ENCODE peak calls at places on chromosomes 7 and 10, in seven cellular contexts. M is HFF-Myc, N is WTC11, W is HL-60, D is cardiac fibroblast, I is coronary artery, S is ovary. O is an unnamed sample.

GRCh38 chr10:110859947-110860376 is 11.8 kb upstream of the PDCD4 start:
- DNase-seq in I (no peak), D (peak), W (peak), M (peak), S (no peak), N (no peak), O (peak)

GRCh38 chr10:62443866-62444265 is 69.7 kb downstream of the ZNF365 start:
- DNase-seq in N (no peak), I (no peak), W (no peak), M (no peak), S (no peak), D (peak), O (no peak)

GRCh38 chr10:90051474-90051873 is 350.1 kb downstream of the KIF20B start:
- DNase-seq in S (no peak), I (no peak), D (no peak), N (no peak), W (no peak), M (no peak), O (no peak)

GRCh38 chr7:101904019-101904418 is 86.6 kb downstream of the CUX1 start:
- DNase-seq in I (no peak), D (no peak), N (no peak), M (no peak), S (no peak), W (no peak), O (no peak)

GRCh38 chr7:141342664-141343400 is 208.4 kb upstream of the AGK start:
- DNase-seq in W (no peak), N (no peak), I (no peak), S (no peak), D (no peak), M (no peak), O (no peak)

GRCh38 chr10:85645097-85645496 is 721.5 kb downstream of the GRID1 start:
- DNase-seq in M (no peak), W (no peak), D (no peak), N (no peak), S (no peak), I (no peak), O (no peak)

GRCh38 chr7:107559864-107560263 is 3.9 kb downstream of the COG5 start:
- DNase-seq in I (no peak), N (no peak), M (no peak), W (no peak), S (no peak), D (peak), O (no peak)

GRCh38 chr7:30654296-30655090 is 27.8 kb downstream of the CRHR2 start:
- DNase-seq in D (no peak), S (no peak), N (no peak), M (no peak), I (no peak), W (no peak), O (no peak)

GRCh38 chr7:79664884-79665676 is 211.6 kb upstream of the MAGI2 start:
- DNase-seq in S (no peak), M (no peak), D (no peak), N (no peak), W (no peak), I (no peak), O (no peak)

GRCh38 chr7:44099669-44100068 is 4.5 kb upstream of the AEBP1 start:
- DNase-seq in M (no peak), N (no peak), W (no peak), S (no peak), D (no peak), I (no peak), O (no peak)

GRCh38 chr10:113041841-113042745 is 92.0 kb downstream of the TCF7L2 start:
- DNase-seq in S (no peak), W (no peak), M (no peak), D (peak), N (no peak), I (peak), O (no peak)

GRCh38 chr7:46285856-46286255 is 364.8 kb upstream of the IGFBP3 start:
- DNase-seq in N (no peak), W (no peak), S (no peak), D (no peak), M (no peak), I (no peak), O (no peak)

GRCh38 chr10:107031981-107032699 is 132.4 kb downstream of the SORCS1 start:
- DNase-seq in M (no peak), N (no peak), W (no peak), S (no peak), D (no peak), I (no peak), O (no peak)

GRCh38 chr10:12396567-12396966 is 47.2 kb downstream of the CAMK1D start:
- DNase-seq in I (no peak), N (no peak), M (no peak), S (no peak), W (no peak), D (no peak), O (no peak)

GRCh38 chr10:112953760-112954159 is 3.7 kb downstream of the TCF7L2 start:
- DNase-seq in N (no peak), S (no peak), W (no peak), M (no peak), I (no peak), D (peak), O (no peak)

GRCh38 chr10:66828957-66829356 is 96.9 kb upstream of the LRRTM3 start:
- DNase-seq in W (no peak), M (no peak), I (no peak), S (no peak), D (no peak), N (no peak), O (no peak)

GRCh38 chr7:85890244-85890811 is 703.5 kb upstream of the SEMA3D start:
- DNase-seq in I (no peak), D (peak), W (no peak), M (no peak), N (no peak), S (no peak), O (no peak)

GRCh38 chr10:96306516-96306915 is 2.3 kb downstream of the DNTT start:
- DNase-seq in I (no peak), M (no peak), D (no peak), S (no peak), N (no peak), W (peak), O (peak)

GRCh38 chr10:47423476-47423875 is 39.4 kb upstream of the ZNF488 start:
- DNase-seq in S (no peak), N (no peak), W (no peak), D (peak), M (no peak), I (no peak), O (no peak)

GRCh38 chr7:108497082-108497725 is 28.7 kb downstream of the PNPLA8 start:
- DNase-seq in S (no peak), N (peak), I (no peak), M (peak), D (peak), W (peak), O (no peak)

GRCh38 chr10:61404771-61405170 is 48.4 kb downstream of the TMEM26 start:
- DNase-seq in N (no peak), I (no peak), M (no peak), W (no peak), D (peak), S (no peak), O (no peak)

GRCh38 chr7:158314394-158314793 is 273.2 kb downstream of the PTPRN2 start:
- DNase-seq in S (no peak), D (no peak), M (no peak), W (no peak), N (no peak), I (peak), O (no peak)

GRCh38 chr10:22927163-22927562 is 690 bp upstream of the ARMC3 start:
- DNase-seq in W (no peak), N (no peak), I (no peak), M (no peak), D (no peak), S (no peak), O (no peak)

GRCh38 chr7:44057849-44058758 is 7.3 kb downstream of the PGAM2 start:
- DNase-seq in N (no peak), S (peak), W (no peak), D (no peak), I (peak), M (no peak), O (peak)

GRCh38 chr7:148328906-148329305 is 261.7 kb upstream of the C7orf33 start:
- DNase-seq in M (no peak), I (no peak), S (no peak), D (no peak), N (no peak), W (no peak), O (no peak)

GRCh38 chr7:117270371-117270770 is 52.5 kb downstream of the WNT2 start:
- DNase-seq in D (no peak), S (no peak), M (no peak), W (no peak), N (no peak), I (no peak), O (no peak)

GRCh38 chr10:120749032-120749431 is 102.1 kb upstream of the WDR11 start:
- DNase-seq in W (no peak), D (no peak), N (no peak), I (no peak), M (no peak), S (no peak), O (no peak)

GRCh38 chr10:38093816-38094157 is 350 bp upstream of the ZNF37A start:
- DNase-seq in W (no peak), S (no peak), D (no peak), I (no peak), M (peak), N (no peak), O (no peak)

GRCh38 chr7:104883248-104883717 is 130.7 kb upstream of the KMT2E start:
- DNase-seq in I (no peak), M (no peak), D (no peak), N (no peak), W (no peak), S (no peak), O (no peak)

GRCh38 chr10:115129752-115130151 is 36.6 kb downstream of the ATRNL1 start:
- DNase-seq in I (no peak), S (no peak), D (peak), N (no peak), M (peak), W (no peak), O (no peak)

GRCh38 chr7:151895695-151896485 is 19.0 kb upstream of the PRKAG2 start:
- DNase-seq in N (no peak), W (no peak), I (peak), S (no peak), D (no peak), M (no peak), O (no peak)

GRCh38 chr10:69352569-69353264 is 64.0 kb downstream of the TACR2 start:
- DNase-seq in D (peak), M (no peak), S (no peak), W (no peak), N (no peak), I (no peak), O (no peak)

GRCh38 chr10:43980313-43980712 is 331.6 kb upstream of the ZNF32 start:
- DNase-seq in M (no peak), N (no peak), W (no peak), I (no peak), D (no peak), S (no peak), O (no peak)

GRCh38 chr7:13414661-13415105 is 574.8 kb downstream of the ETV1 start:
- DNase-seq in D (peak), M (no peak), I (no peak), N (no peak), S (no peak), W (no peak), O (no peak)

GRCh38 chr7:151759591-151760042 is 117.3 kb downstream of the PRKAG2 start:
- DNase-seq in N (peak), D (peak), W (peak), I (no peak), M (peak), S (peak), O (no peak)

GRCh38 chr10:110556993-110557601 is 10.4 kb upstream of the SMC3 start:
- DNase-seq in W (peak), D (peak), M (no peak), N (peak), S (no peak), I (no peak), O (no peak)

GRCh38 chr7:90599892-90600555 is 3.9 kb downstream of the CDK14 start:
- DNase-seq in W (no peak), N (no peak), M (no peak), I (no peak), D (peak), S (no peak), O (no peak)

GRCh38 chr10:29482591-29483421 is 152.0 kb downstream of the SVIL start:
- DNase-seq in S (no peak), I (no peak), N (peak), W (peak), M (peak), D (peak), O (no peak)
- TF ChIP-seq CTCF in S (no peak), I (no peak), N (no peak), W (no peak), M (no peak), D (no peak), O (no peak)

DNA sequence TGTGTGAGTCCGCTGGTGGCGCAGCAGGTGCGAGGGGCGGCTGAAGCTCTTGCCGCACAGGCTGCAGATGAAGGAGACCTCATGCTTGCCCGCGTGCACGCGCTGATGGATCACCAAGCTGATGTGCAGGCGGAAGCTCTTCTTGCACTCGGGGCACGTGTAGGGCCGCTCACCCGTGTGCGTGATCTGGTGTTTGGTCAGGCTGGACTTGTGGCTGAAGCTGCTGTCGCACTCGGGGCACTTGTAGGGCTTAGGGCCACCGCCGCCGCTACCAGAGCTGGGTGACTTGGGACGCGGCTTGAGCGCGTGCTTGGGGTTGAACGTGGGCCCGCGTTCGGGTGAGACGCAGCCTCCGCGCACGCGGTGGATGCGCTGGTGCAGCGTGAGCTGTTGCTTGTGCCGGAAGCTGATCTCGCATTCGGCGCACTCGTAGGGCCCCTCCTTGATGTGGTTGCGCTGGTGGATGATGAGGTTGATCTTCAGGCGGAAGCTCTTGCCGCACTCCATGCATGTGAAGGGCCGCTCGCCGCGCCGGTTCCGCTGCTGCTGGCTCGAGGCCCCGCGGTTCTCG is 28.7 kb downstream of the ZNF777 start:
- DNase-seq in S (no peak), M (no peak), I (no peak), W (no peak), N (no peak), D (no peak), O (no peak)
- TF ChIP-seq CTCF in S (no peak), M (no peak), I (no peak), W (no peak), N (no peak), D (no peak), O (no peak)

GRCh38 chr10:103373544-103373943 is 5.8 kb downstream of the TAF5 start:
- DNase-seq in I (no peak), M (no peak), N (no peak), S (no peak), W (no peak), D (no peak), O (no peak)

GRCh38 chr10:103367379-103367781 is 396 bp upstream of the TAF5 start:
- DNase-seq in I (no peak), W (peak), S (no peak), M (no peak), N (no peak), D (no peak), O (no peak)

GRCh38 chr10:103367782-103368518 is at the start of gene TAF5:
- DNase-seq in S (peak), I (peak), W (peak), N (peak), D (peak), M (peak), O (peak)
- TF ChIP-seq CTCF in S (peak), I (no peak), W (no peak), N (no peak), D (no peak), M (no peak), O (no peak)

GRCh38 chr7:98616381-98617050 is 569 bp upstream of the NPTX2 start:
- DNase-seq in N (peak), I (no peak), M (no peak), S (no peak), W (no peak), D (no peak), O (no peak)

GRCh38 chr7:98619450-98620321 is 2.6 kb downstream of the NPTX2 start:
- DNase-seq in D (peak), I (no peak), S (no peak), W (no peak), N (peak), M (no peak), O (no peak)

GRCh38 chr7:98617960-98618418 is 904 bp downstream of the NPTX2 start:
- DNase-seq in I (no peak), M (no peak), D (no peak), S (no peak), N (peak), W (no peak), O (no peak)

GRCh38 chr7:98618786-98619185 is 1.7 kb downstream of the NPTX2 start:
- DNase-seq in S (no peak), N (no peak), M (no peak), I (no peak), W (no peak), D (no peak), O (no peak)

GRCh38 chr7:98617051-98617959 is at the start of gene NPTX2:
- DNase-seq in D (peak), S (no peak), I (no peak), M (no peak), W (no peak), N (peak), O (no peak)
- TF ChIP-seq CTCF in D (no peak), S (no peak), I (peak), M (no peak), W (no peak), N (no peak), O (no peak)

DNA sequence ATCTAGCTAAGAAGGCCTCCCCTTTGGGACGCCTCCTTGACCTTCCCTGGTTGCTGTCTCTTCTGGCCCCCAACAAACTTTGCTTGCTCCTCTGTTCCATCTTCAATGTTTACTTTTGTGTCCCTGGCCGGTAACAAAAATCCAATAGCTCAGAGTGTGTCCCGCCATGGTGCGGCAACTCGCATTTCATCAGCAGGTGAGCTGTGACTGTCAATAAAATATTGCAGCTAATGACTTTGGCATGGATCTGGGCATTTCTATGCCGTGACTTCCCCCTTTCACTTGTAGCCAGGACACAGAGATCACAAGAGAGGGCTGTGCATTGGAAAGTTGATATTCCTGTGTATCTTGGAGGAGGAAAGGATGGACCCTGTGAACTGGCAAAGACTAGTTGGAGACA is 317.6 kb downstream of the RPS24 start:
- DNase-seq in S (peak), D (no peak), I (no peak), M (no peak), N (no peak), W (no peak), O (no peak)
- TF ChIP-seq CTCF in S (no peak), D (no peak), I (no peak), M (no peak), N (no peak), W (no peak), O (no peak)

DNA sequence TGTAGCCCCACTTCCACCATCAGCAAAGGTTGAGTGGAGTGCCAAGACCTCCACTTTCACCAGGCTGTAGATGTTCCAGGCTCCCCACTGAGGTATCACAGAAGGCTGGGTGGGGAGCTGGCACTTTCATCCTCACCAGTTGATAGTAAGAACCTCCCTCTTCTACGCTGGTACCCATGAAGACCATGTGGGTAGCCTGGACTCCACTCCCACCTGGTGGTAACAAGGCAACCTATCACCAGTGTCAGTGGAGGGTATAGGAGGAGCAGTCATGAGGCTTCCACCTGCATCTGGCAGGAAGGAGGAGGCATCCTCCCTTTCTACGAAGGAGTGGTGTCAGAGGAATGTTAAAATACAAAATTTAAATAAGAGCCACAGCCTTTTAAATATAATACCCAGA is 4.4 kb downstream of the SMIM30 start:
- DNase-seq in I (no peak), M (no peak), S (no peak), W (peak), D (peak), N (peak), O (no peak)
- TF ChIP-seq CTCF in I (no peak), M (peak), S (no peak), W (no peak), D (no peak), N (no peak), O (no peak)

DNA sequence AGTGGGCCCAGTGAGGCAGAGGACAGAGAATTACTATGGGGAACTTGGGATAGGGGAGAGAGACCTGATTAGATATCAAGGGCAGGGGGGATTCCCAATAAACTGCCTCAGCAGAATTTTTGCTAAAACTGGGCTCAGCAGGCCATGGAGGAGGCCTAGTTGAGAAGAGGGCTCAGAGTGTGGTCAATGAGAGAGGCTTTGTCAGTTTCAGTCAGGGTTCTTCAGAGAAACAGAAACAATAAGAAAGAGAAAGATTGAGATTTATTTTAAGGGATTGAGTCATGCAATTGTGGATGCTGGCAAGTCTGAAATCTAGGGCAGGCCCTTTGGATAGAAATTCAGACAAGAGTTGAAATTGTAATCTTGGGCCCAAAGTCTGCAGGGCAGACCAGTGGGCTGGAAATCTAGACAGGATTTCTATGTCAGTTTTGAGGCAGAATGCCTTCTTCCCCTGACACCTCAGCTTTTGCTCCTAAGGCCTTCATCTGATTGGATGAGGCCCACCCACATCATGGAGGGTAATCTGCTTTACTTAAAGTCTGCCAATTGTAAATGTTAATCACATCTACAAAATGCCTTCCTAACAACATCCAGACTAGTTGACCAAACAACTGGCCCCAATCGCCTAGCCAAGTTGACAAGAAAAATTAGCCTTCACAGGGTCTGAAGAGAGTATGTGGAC is 33.5 kb upstream of the CCSER2 start:
- DNase-seq in W (no peak), D (no peak), M (no peak), I (no peak), N (no peak), S (no peak), O (no peak)
- TF ChIP-seq CTCF in W (no peak), D (no peak), M (no peak), I (no peak), N (no peak), S (no peak), O (no peak)

GRCh38 chr7:153886506-153887391 is 165.4 kb upstream of the DPP6 start:
- DNase-seq in W (no peak), N (no peak), I (no peak), D (no peak), M (no peak), S (no peak), O (no peak)
- TF ChIP-seq CTCF in W (no peak), N (no peak), I (no peak), D (no peak), M (no peak), S (no peak), O (no peak)